ENCODE peak calls at places on chromosomes 5 and 9, in seven cellular contexts. One of them, this sample, is unnamed.

GRCh38 chr5:116671211-116671736 is 96.7 kb upstream of the SEMA6A start:
- DNase-seq in SK-N-SH: no peak
- DNase-seq in HepG2: peak; percentile 56
- DNase-seq in K562: no peak
- DNase-seq in GM12878: peak; percentile 90
- DNase-seq in H1: no peak
- DNase-seq in HCT116: no peak
- DNase-seq in this sample: no peak

GRCh38 chr5:141567513-141568117 is 51.2 kb downstream of the DIAPH1 start:
- DNase-seq in GM12878: no peak
- DNase-seq in HepG2: no peak
- DNase-seq in K562: no peak
- DNase-seq in HCT116: no peak
- DNase-seq in H1: no peak
- DNase-seq in SK-N-SH: peak; percentile 47
- DNase-seq in this sample: peak; percentile 32

GRCh38 chr5:45454114-45454513 is 242.1 kb downstream of the HCN1 start:
- DNase-seq in GM12878: no peak
- DNase-seq in HepG2: no peak
- DNase-seq in SK-N-SH: peak; percentile 28
- DNase-seq in K562: no peak
- DNase-seq in H1: no peak
- DNase-seq in HCT116: peak; percentile 34
- DNase-seq in this sample: peak; percentile 54

GRCh38 chr9:77750284-77750683 is 102.2 kb upstream of the GNA14 start:
- DNase-seq in HCT116: no peak
- DNase-seq in H1: no peak
- DNase-seq in K562: no peak
- DNase-seq in GM12878: no peak
- DNase-seq in SK-N-SH: peak; percentile 36
- DNase-seq in HepG2: no peak
- DNase-seq in this sample: peak; percentile 70

GRCh38 chr9:23665051-23665450 is 161.0 kb downstream of the ELAVL2 start:
- DNase-seq in K562: no peak
- DNase-seq in SK-N-SH: no peak
- DNase-seq in HCT116: no peak
- DNase-seq in GM12878: no peak
- DNase-seq in H1: no peak
- DNase-seq in HepG2: no peak
- DNase-seq in this sample: no peak

GRCh38 chr9:73583590-73583989 is 431.9 kb downstream of the ANXA1 start:
- DNase-seq in SK-N-SH: no peak
- DNase-seq in HepG2: no peak
- DNase-seq in H1: no peak
- DNase-seq in HCT116: no peak
- DNase-seq in K562: no peak
- DNase-seq in GM12878: no peak
- DNase-seq in this sample: no peak

GRCh38 chr5:151924564-151925395 is at the start of gene GLRA1:
- DNase-seq in K562: peak; percentile 64
- DNase-seq in GM12878: no peak
- DNase-seq in SK-N-SH: peak; percentile 45
- DNase-seq in HCT116: no peak
- DNase-seq in HepG2: peak; percentile 24
- DNase-seq in H1: peak; percentile 41
- DNase-seq in this sample: peak; percentile 28

GRCh38 chr9:123643518-123643917 is 286.4 kb downstream of the DENND1A start:
- DNase-seq in GM12878: no peak
- DNase-seq in H1: no peak
- DNase-seq in HepG2: no peak
- DNase-seq in K562: no peak
- DNase-seq in HCT116: no peak
- DNase-seq in SK-N-SH: no peak
- DNase-seq in this sample: no peak

GRCh38 chr5:175593794-175594193 is 64.1 kb upstream of the HRH2 start:
- DNase-seq in HepG2: no peak
- DNase-seq in HCT116: no peak
- DNase-seq in GM12878: no peak
- DNase-seq in H1: no peak
- DNase-seq in K562: no peak
- DNase-seq in SK-N-SH: no peak
- DNase-seq in this sample: no peak

GRCh38 chr9:4295160-4295559 is 4.7 kb downstream of the GLIS3 start:
- DNase-seq in SK-N-SH: no peak
- DNase-seq in K562: no peak
- DNase-seq in H1: no peak
- DNase-seq in HCT116: no peak
- DNase-seq in HepG2: no peak
- DNase-seq in GM12878: no peak
- DNase-seq in this sample: no peak

GRCh38 chr5:166509085-166509484 is 1782.4 kb upstream of the WWC1 start:
- DNase-seq in SK-N-SH: no peak
- DNase-seq in K562: peak; percentile 3
- DNase-seq in H1: no peak
- DNase-seq in HCT116: no peak
- DNase-seq in HepG2: no peak
- DNase-seq in GM12878: no peak
- DNase-seq in this sample: no peak

GRCh38 chr9:83066771-83067170 is 3.8 kb upstream of the RASEF start:
- DNase-seq in K562: no peak
- DNase-seq in SK-N-SH: no peak
- DNase-seq in H1: no peak
- DNase-seq in GM12878: no peak
- DNase-seq in HCT116: no peak
- DNase-seq in HepG2: no peak
- DNase-seq in this sample: no peak

GRCh38 chr9:83521017-83521810 is 17.0 kb downstream of the FRMD3 start:
- DNase-seq in HepG2: no peak
- DNase-seq in K562: no peak
- DNase-seq in H1: no peak
- DNase-seq in GM12878: no peak
- DNase-seq in SK-N-SH: no peak
- DNase-seq in HCT116: no peak
- DNase-seq in this sample: no peak

GRCh38 chr9:71249729-71250317 is 128.4 kb upstream of the TRPM3 start:
- DNase-seq in K562: peak; percentile 46
- DNase-seq in HepG2: peak; percentile 61
- DNase-seq in HCT116: peak; percentile 43
- DNase-seq in GM12878: no peak
- DNase-seq in SK-N-SH: peak; percentile 33
- DNase-seq in H1: no peak
- DNase-seq in this sample: peak; percentile 78

GRCh38 chr5:147055850-147056523 is 177.4 kb upstream of the PPP2R2B start:
- DNase-seq in HepG2: no peak
- DNase-seq in SK-N-SH: peak; percentile 18
- DNase-seq in K562: no peak
- DNase-seq in GM12878: no peak
- DNase-seq in HCT116: no peak
- DNase-seq in H1: no peak
- DNase-seq in this sample: no peak

GRCh38 chr5:145937432-145938250 is 1.3 kb downstream of the SH3RF2 start:
- DNase-seq in GM12878: no peak
- DNase-seq in SK-N-SH: peak; percentile 45
- DNase-seq in K562: no peak
- DNase-seq in H1: peak; percentile 13
- DNase-seq in HepG2: peak; percentile 40
- DNase-seq in HCT116: peak; percentile 78
- DNase-seq in this sample: no peak

GRCh38 chr5:55773057-55773456 is 35.2 kb downstream of the DDX4 start:
- DNase-seq in K562: no peak
- DNase-seq in HepG2: peak; percentile 74
- DNase-seq in SK-N-SH: no peak
- DNase-seq in GM12878: no peak
- DNase-seq in H1: no peak
- DNase-seq in HCT116: no peak
- DNase-seq in this sample: no peak

GRCh38 chr9:99027414-99027813 is 77.5 kb upstream of the TGFBR1 start:
- DNase-seq in H1: no peak
- DNase-seq in HepG2: no peak
- DNase-seq in HCT116: no peak
- DNase-seq in GM12878: no peak
- DNase-seq in SK-N-SH: no peak
- DNase-seq in K562: no peak
- DNase-seq in this sample: no peak

GRCh38 chr5:170491479-170491878 is 12.3 kb upstream of the KCNIP1 start:
- DNase-seq in H1: no peak
- DNase-seq in SK-N-SH: no peak
- DNase-seq in HCT116: no peak
- DNase-seq in K562: no peak
- DNase-seq in HepG2: no peak
- DNase-seq in GM12878: no peak
- DNase-seq in this sample: peak; percentile 91

GRCh38 chr9:71368157-71368556 is 246.7 kb upstream of the TRPM3 start:
- DNase-seq in HCT116: no peak
- DNase-seq in SK-N-SH: no peak
- DNase-seq in HepG2: no peak
- DNase-seq in K562: no peak
- DNase-seq in GM12878: no peak
- DNase-seq in H1: no peak
- DNase-seq in this sample: no peak

GRCh38 chr9:137311971-137312851 is 10.1 kb upstream of the NRARP start:
- DNase-seq in GM12878: no peak
- DNase-seq in K562: peak; percentile 9
- DNase-seq in SK-N-SH: peak; percentile 36
- DNase-seq in H1: no peak
- DNase-seq in HepG2: no peak
- DNase-seq in HCT116: no peak
- DNase-seq in this sample: no peak

GRCh38 chr9:94881023-94881422 is 154.5 kb downstream of the AOPEP start:
- DNase-seq in K562: no peak
- DNase-seq in HepG2: no peak
- DNase-seq in H1: no peak
- DNase-seq in HCT116: no peak
- DNase-seq in GM12878: no peak
- DNase-seq in SK-N-SH: no peak
- DNase-seq in this sample: no peak

GRCh38 chr9:136554870-136555269 is 9.0 kb upstream of the NOTCH1 start:
- DNase-seq in K562: no peak
- DNase-seq in HepG2: no peak
- DNase-seq in H1: no peak
- DNase-seq in GM12878: no peak
- DNase-seq in SK-N-SH: no peak
- DNase-seq in HCT116: no peak
- DNase-seq in this sample: no peak

GRCh38 chr9:93459432-93459847 is 6.1 kb upstream of the FAM120AOS start:
- DNase-seq in SK-N-SH: no peak
- DNase-seq in K562: no peak
- DNase-seq in HCT116: no peak
- DNase-seq in HepG2: no peak
- DNase-seq in H1: no peak
- DNase-seq in GM12878: no peak
- DNase-seq in this sample: no peak

GRCh38 chr9:37542895-37543294 is 33.3 kb downstream of the FBXO10 start:
- DNase-seq in SK-N-SH: no peak
- DNase-seq in K562: no peak
- DNase-seq in HepG2: no peak
- DNase-seq in GM12878: no peak
- DNase-seq in HCT116: no peak
- DNase-seq in H1: no peak
- DNase-seq in this sample: no peak

GRCh38 chr5:76470978-76471377 is 67.9 kb downstream of the IQGAP2 start:
- DNase-seq in HepG2: no peak
- DNase-seq in H1: no peak
- DNase-seq in K562: no peak
- DNase-seq in SK-N-SH: no peak
- DNase-seq in HCT116: no peak
- DNase-seq in GM12878: no peak
- DNase-seq in this sample: no peak

GRCh38 chr9:14323969-14324366 is 10.0 kb upstream of the NFIB start:
- DNase-seq in HepG2: no peak
- DNase-seq in H1: no peak
- DNase-seq in SK-N-SH: no peak
- DNase-seq in K562: no peak
- DNase-seq in GM12878: no peak
- DNase-seq in HCT116: no peak
- DNase-seq in this sample: no peak
- H3K27ac ChIP-seq in HepG2: no peak overlapping the region
- H3K27ac ChIP-seq in H1: no peak overlapping the region
- H3K27ac ChIP-seq in SK-N-SH: peak overlapping the region; percentile 90
- H3K27ac ChIP-seq in K562: peak overlapping the region; percentile 95
- H3K27ac ChIP-seq in GM12878: no peak overlapping the region
- H3K27ac ChIP-seq in HCT116: no peak overlapping the region
- H3K27ac ChIP-seq in this sample: no peak overlapping the region

GRCh38 chr9:15889555-15889954 is 336.7 kb downstream of the CCDC171 start:
- DNase-seq in HCT116: no peak
- DNase-seq in GM12878: no peak
- DNase-seq in K562: no peak
- DNase-seq in HepG2: no peak
- DNase-seq in H1: no peak
- DNase-seq in SK-N-SH: no peak
- DNase-seq in this sample: no peak

GRCh38 chr9:15882883-15883282 is 330.0 kb downstream of the CCDC171 start:
- DNase-seq in K562: no peak
- DNase-seq in HCT116: no peak
- DNase-seq in SK-N-SH: no peak
- DNase-seq in GM12878: no peak
- DNase-seq in H1: no peak
- DNase-seq in HepG2: no peak
- DNase-seq in this sample: no peak

GRCh38 chr9:15882328-15882727 is 329.5 kb downstream of the CCDC171 start:
- DNase-seq in HCT116: no peak
- DNase-seq in SK-N-SH: no peak
- DNase-seq in GM12878: no peak
- DNase-seq in K562: no peak
- DNase-seq in HepG2: no peak
- DNase-seq in H1: no peak
- DNase-seq in this sample: no peak

GRCh38 chr9:15885464-15885863 is 332.6 kb downstream of the CCDC171 start:
- DNase-seq in K562: no peak
- DNase-seq in HCT116: no peak
- DNase-seq in GM12878: no peak
- DNase-seq in HepG2: no peak
- DNase-seq in H1: no peak
- DNase-seq in SK-N-SH: no peak
- DNase-seq in this sample: no peak
- TF ChIP-seq MAX in K562: no peak
- TF ChIP-seq MAX in HCT116: no peak
- TF ChIP-seq MAX in GM12878: no peak
- TF ChIP-seq MAX in HepG2: no peak
- TF ChIP-seq MAX in H1: no peak
- TF ChIP-seq MAX in SK-N-SH: no peak
- TF ChIP-seq MAX in this sample: no peak

GRCh38 chr9:20280330-20280729 is 342.0 kb downstream of the MLLT3 start:
- DNase-seq in SK-N-SH: no peak
- DNase-seq in H1: no peak
- DNase-seq in GM12878: no peak
- DNase-seq in K562: no peak
- DNase-seq in HepG2: no peak
- DNase-seq in HCT116: no peak
- DNase-seq in this sample: no peak
- H2AFZ ChIP-seq in SK-N-SH: no peak overlapping the region
- H2AFZ ChIP-seq in H1: no peak overlapping the region
- H2AFZ ChIP-seq in GM12878: no peak overlapping the region
- H2AFZ ChIP-seq in K562: no peak overlapping the region
- H2AFZ ChIP-seq in HepG2: no peak overlapping the region
- H2AFZ ChIP-seq in HCT116: no peak overlapping the region
- H2AFZ ChIP-seq in this sample: no peak overlapping the region

GRCh38 chr5:78377056-78377717 is 16.8 kb downstream of the SCAMP1 start:
- DNase-seq in HepG2: no peak
- DNase-seq in HCT116: no peak
- DNase-seq in SK-N-SH: no peak
- DNase-seq in GM12878: no peak
- DNase-seq in K562: no peak
- DNase-seq in H1: no peak
- DNase-seq in this sample: peak; percentile 11
- H3K27ac ChIP-seq in HepG2: no peak overlapping the region
- H3K27ac ChIP-seq in HCT116: no peak overlapping the region
- H3K27ac ChIP-seq in SK-N-SH: no peak overlapping the region
- H3K27ac ChIP-seq in GM12878: no peak overlapping the region
- H3K27ac ChIP-seq in K562: no peak overlapping the region
- H3K27ac ChIP-seq in H1: no peak overlapping the region
- H3K27ac ChIP-seq in this sample: no peak overlapping the region

GRCh38 chr9:107883496-107884120 is 394.0 kb upstream of the KLF4 start:
- DNase-seq in SK-N-SH: no peak
- DNase-seq in HCT116: no peak
- DNase-seq in HepG2: no peak
- DNase-seq in K562: no peak
- DNase-seq in H1: no peak
- DNase-seq in GM12878: no peak
- DNase-seq in this sample: no peak
- TF ChIP-seq MAX in SK-N-SH: no peak
- TF ChIP-seq MAX in HCT116: no peak
- TF ChIP-seq MAX in HepG2: no peak
- TF ChIP-seq MAX in K562: no peak
- TF ChIP-seq MAX in H1: no peak
- TF ChIP-seq MAX in GM12878: no peak
- TF ChIP-seq MAX in this sample: no peak

This sample was measured in endothelial cell of umbilical vein.